ENCODE peak calls at places on chromosome 5, in six cellular contexts. One of them, this sample, is unnamed.

GRCh38 chr5:36250427-36250826 is 8.7 kb upstream of the NADK2 start:
- DNase-seq in uterus: no peak
- DNase-seq in astrocyte of the spinal cord: no peak
- DNase-seq in lower lobe of right lung: no peak
- DNase-seq in IMR-90: no peak
- DNase-seq in PC-3: no peak
- DNase-seq in this sample: no peak

GRCh38 chr5:77972545-77973252 is 196.6 kb upstream of the TBCA start:
- DNase-seq in uterus: no peak
- DNase-seq in astrocyte of the spinal cord: no peak
- DNase-seq in lower lobe of right lung: no peak
- DNase-seq in IMR-90: no peak
- DNase-seq in PC-3: no peak
- DNase-seq in this sample: no peak

GRCh38 chr5:159874308-159874707 is 42.0 kb upstream of the ADRA1B start:
- DNase-seq in uterus: no peak
- DNase-seq in astrocyte of the spinal cord: no peak
- DNase-seq in lower lobe of right lung: no peak
- DNase-seq in IMR-90: peak
- DNase-seq in PC-3: peak
- DNase-seq in this sample: peak

GRCh38 chr5:112951124-112951702 is 25.4 kb upstream of the DCP2 start:
- DNase-seq in uterus: no peak
- DNase-seq in astrocyte of the spinal cord: no peak
- DNase-seq in lower lobe of right lung: no peak
- DNase-seq in IMR-90: no peak
- DNase-seq in PC-3: no peak
- DNase-seq in this sample: no peak

GRCh38 chr5:53001541-53001940 is 12.4 kb downstream of the ITGA2 start:
- DNase-seq in uterus: no peak
- DNase-seq in astrocyte of the spinal cord: no peak
- DNase-seq in lower lobe of right lung: no peak
- DNase-seq in IMR-90: no peak
- DNase-seq in PC-3: no peak
- DNase-seq in this sample: no peak

GRCh38 chr5:126004636-126005035 is 418.6 kb upstream of the GRAMD2B start:
- DNase-seq in uterus: no peak
- DNase-seq in astrocyte of the spinal cord: no peak
- DNase-seq in lower lobe of right lung: no peak
- DNase-seq in IMR-90: no peak
- DNase-seq in PC-3: no peak
- DNase-seq in this sample: no peak

GRCh38 chr5:142866563-142867275 is 96.5 kb downstream of the ARHGAP26 start:
- DNase-seq in uterus: peak
- DNase-seq in astrocyte of the spinal cord: peak
- DNase-seq in lower lobe of right lung: no peak
- DNase-seq in IMR-90: peak
- DNase-seq in PC-3: peak
- DNase-seq in this sample: peak

GRCh38 chr5:151218177-151218576 is 5.7 kb downstream of the CCDC69 start:
- DNase-seq in uterus: no peak
- DNase-seq in astrocyte of the spinal cord: no peak
- DNase-seq in lower lobe of right lung: no peak
- DNase-seq in IMR-90: no peak
- DNase-seq in PC-3: no peak
- DNase-seq in this sample: no peak

GRCh38 chr5:71693828-71694427 is 25.1 kb upstream of the CARTPT start:
- DNase-seq in uterus: no peak
- DNase-seq in astrocyte of the spinal cord: peak
- DNase-seq in lower lobe of right lung: no peak
- DNase-seq in IMR-90: no peak
- DNase-seq in PC-3: no peak
- DNase-seq in this sample: no peak

GRCh38 chr5:73596705-73597328 is 29.2 kb upstream of the ARHGEF28 start:
- DNase-seq in uterus: no peak
- DNase-seq in astrocyte of the spinal cord: peak
- DNase-seq in lower lobe of right lung: no peak
- DNase-seq in IMR-90: peak
- DNase-seq in PC-3: peak
- DNase-seq in this sample: peak

GRCh38 chr5:150209020-150209635 is 19.3 kb downstream of the SLC6A7 start:
- DNase-seq in uterus: no peak
- DNase-seq in astrocyte of the spinal cord: peak
- DNase-seq in lower lobe of right lung: peak
- DNase-seq in IMR-90: peak
- DNase-seq in PC-3: peak
- DNase-seq in this sample: peak

GRCh38 chr5:83313431-83313830 is 158.1 kb upstream of the VCAN start:
- DNase-seq in uterus: no peak
- DNase-seq in astrocyte of the spinal cord: peak
- DNase-seq in lower lobe of right lung: no peak
- DNase-seq in IMR-90: peak
- DNase-seq in PC-3: no peak
- DNase-seq in this sample: no peak

GRCh38 chr5:14714706-14715105 is 50.2 kb downstream of the OTULIN start:
- DNase-seq in uterus: no peak
- DNase-seq in astrocyte of the spinal cord: no peak
- DNase-seq in lower lobe of right lung: no peak
- DNase-seq in IMR-90: no peak
- DNase-seq in PC-3: peak
- DNase-seq in this sample: peak

GRCh38 chr5:81334304-81335061 is 33.1 kb downstream of the ZCCHC9 start:
- DNase-seq in uterus: peak
- DNase-seq in astrocyte of the spinal cord: no peak
- DNase-seq in lower lobe of right lung: no peak
- DNase-seq in IMR-90: no peak
- DNase-seq in PC-3: no peak
- DNase-seq in this sample: no peak

GRCh38 chr5:38796000-38796738 is 49.6 kb upstream of the OSMR start:
- DNase-seq in uterus: peak
- DNase-seq in astrocyte of the spinal cord: peak
- DNase-seq in lower lobe of right lung: no peak
- DNase-seq in IMR-90: peak
- DNase-seq in PC-3: peak
- DNase-seq in this sample: no peak

GRCh38 chr5:115857621-115858349 is 16.1 kb downstream of the AP3S1 start:
- DNase-seq in uterus: no peak
- DNase-seq in astrocyte of the spinal cord: peak
- DNase-seq in lower lobe of right lung: no peak
- DNase-seq in IMR-90: peak
- DNase-seq in PC-3: peak
- DNase-seq in this sample: peak

GRCh38 chr5:151383011-151383410 is 35.7 kb upstream of the SLC36A2 start:
- DNase-seq in uterus: no peak
- DNase-seq in astrocyte of the spinal cord: no peak
- DNase-seq in lower lobe of right lung: no peak
- DNase-seq in IMR-90: no peak
- DNase-seq in PC-3: peak
- DNase-seq in this sample: peak

GRCh38 chr5:60668715-60669304 is 31.2 kb downstream of the DEPDC1B start:
- DNase-seq in uterus: no peak
- DNase-seq in astrocyte of the spinal cord: peak
- DNase-seq in lower lobe of right lung: no peak
- DNase-seq in IMR-90: peak
- DNase-seq in PC-3: peak
- DNase-seq in this sample: peak

GRCh38 chr5:35185518-35185917 is 44.8 kb downstream of the PRLR start:
- DNase-seq in uterus: no peak
- DNase-seq in astrocyte of the spinal cord: no peak
- DNase-seq in lower lobe of right lung: no peak
- DNase-seq in IMR-90: no peak
- DNase-seq in PC-3: no peak
- DNase-seq in this sample: no peak

GRCh38 chr5:10715605-10716004 is 45.4 kb downstream of the DAP start:
- DNase-seq in uterus: no peak
- DNase-seq in astrocyte of the spinal cord: no peak
- DNase-seq in lower lobe of right lung: no peak
- DNase-seq in IMR-90: no peak
- DNase-seq in PC-3: no peak
- DNase-seq in this sample: no peak

GRCh38 chr5:109656829-109657228 is 32.9 kb upstream of the MAN2A1 start:
- DNase-seq in uterus: no peak
- DNase-seq in astrocyte of the spinal cord: peak
- DNase-seq in lower lobe of right lung: peak
- DNase-seq in IMR-90: peak
- DNase-seq in PC-3: peak
- DNase-seq in this sample: peak

GRCh38 chr5:153784277-153784676 is 254.4 kb downstream of the FAM114A2 start:
- DNase-seq in uterus: no peak
- DNase-seq in astrocyte of the spinal cord: no peak
- DNase-seq in lower lobe of right lung: no peak
- DNase-seq in IMR-90: no peak
- DNase-seq in PC-3: no peak
- DNase-seq in this sample: peak

GRCh38 chr5:73273379-73274050 is 100.5 kb downstream of the TMEM174 start:
- DNase-seq in uterus: no peak
- DNase-seq in astrocyte of the spinal cord: no peak
- DNase-seq in lower lobe of right lung: no peak
- DNase-seq in IMR-90: no peak
- DNase-seq in PC-3: peak
- DNase-seq in this sample: no peak

GRCh38 chr5:10863763-10864383 is 102.8 kb upstream of the DAP start:
- DNase-seq in uterus: no peak
- DNase-seq in astrocyte of the spinal cord: peak
- DNase-seq in lower lobe of right lung: no peak
- DNase-seq in IMR-90: peak
- DNase-seq in PC-3: peak
- DNase-seq in this sample: peak

GRCh38 chr5:180315762-180316212 is 23.9 kb upstream of the MAPK9 start:
- DNase-seq in uterus: peak
- DNase-seq in astrocyte of the spinal cord: peak
- DNase-seq in lower lobe of right lung: peak
- DNase-seq in IMR-90: peak
- DNase-seq in PC-3: peak
- DNase-seq in this sample: peak

GRCh38 chr5:55502759-55503158 is 32.0 kb downstream of the PLPP1 start:
- DNase-seq in uterus: no peak
- DNase-seq in astrocyte of the spinal cord: no peak
- DNase-seq in lower lobe of right lung: no peak
- DNase-seq in IMR-90: no peak
- DNase-seq in PC-3: no peak
- DNase-seq in this sample: no peak

GRCh38 chr5:122858451-122858850 is 13.0 kb downstream of the SNX24 start:
- DNase-seq in uterus: no peak
- DNase-seq in astrocyte of the spinal cord: no peak
- DNase-seq in lower lobe of right lung: no peak
- DNase-seq in IMR-90: no peak
- DNase-seq in PC-3: peak
- DNase-seq in this sample: peak

GRCh38 chr5:73204302-73204701 is 31.3 kb downstream of the TMEM174 start:
- DNase-seq in uterus: no peak
- DNase-seq in astrocyte of the spinal cord: no peak
- DNase-seq in lower lobe of right lung: no peak
- DNase-seq in IMR-90: no peak
- DNase-seq in PC-3: no peak
- DNase-seq in this sample: no peak

GRCh38 chr5:43019615-43020293 is 20.4 kb downstream of the ANXA2R start:
- DNase-seq in uterus: no peak
- DNase-seq in astrocyte of the spinal cord: peak
- DNase-seq in lower lobe of right lung: peak
- DNase-seq in IMR-90: peak
- DNase-seq in PC-3: peak
- DNase-seq in this sample: peak

DNA sequence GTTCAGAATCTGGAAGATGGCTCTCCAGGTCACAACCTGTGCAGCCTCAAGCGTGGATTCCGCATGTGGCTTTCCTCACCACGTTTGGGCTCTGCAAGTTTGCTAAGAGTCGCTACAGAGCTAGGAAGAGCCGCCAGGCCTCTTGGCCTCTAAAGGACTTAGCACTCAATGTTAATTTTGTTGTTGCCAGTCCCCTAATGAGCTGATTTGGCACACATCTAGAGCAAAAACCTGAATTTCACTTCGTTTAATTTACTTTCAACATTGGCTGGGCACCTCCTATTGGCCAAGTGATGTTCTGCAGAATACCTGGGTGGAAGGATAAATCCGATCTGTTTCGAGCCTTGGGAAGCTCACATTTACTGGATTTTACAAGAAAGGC is 65.8 kb upstream of the UNC5A start:
- DNase-seq in uterus: no peak
- DNase-seq in astrocyte of the spinal cord: no peak
- DNase-seq in lower lobe of right lung: no peak
- DNase-seq in IMR-90: no peak
- DNase-seq in PC-3: peak
- DNase-seq in this sample: no peak
- H3K4me3 ChIP-seq in uterus: no peak
- H3K4me3 ChIP-seq in astrocyte of the spinal cord: no peak
- H3K4me3 ChIP-seq in lower lobe of right lung: no peak
- H3K4me3 ChIP-seq in IMR-90: no peak
- H3K4me3 ChIP-seq in PC-3: no peak
- H3K4me3 ChIP-seq in this sample: no peak

GRCh38 chr5:148477429-148477828 is 93.7 kb downstream of the FBXO38 start:
- DNase-seq in uterus: no peak
- DNase-seq in astrocyte of the spinal cord: no peak
- DNase-seq in lower lobe of right lung: no peak
- DNase-seq in IMR-90: no peak
- DNase-seq in PC-3: no peak
- DNase-seq in this sample: no peak

GRCh38 chr5:148471379-148471778 is 87.6 kb downstream of the FBXO38 start:
- DNase-seq in uterus: no peak
- DNase-seq in astrocyte of the spinal cord: peak
- DNase-seq in lower lobe of right lung: no peak
- DNase-seq in IMR-90: peak
- DNase-seq in PC-3: peak
- DNase-seq in this sample: no peak

GRCh38 chr5:148469446-148470062 is 85.8 kb downstream of the FBXO38 start:
- DNase-seq in uterus: no peak
- DNase-seq in astrocyte of the spinal cord: peak
- DNase-seq in lower lobe of right lung: no peak
- DNase-seq in IMR-90: peak
- DNase-seq in PC-3: peak
- DNase-seq in this sample: peak

GRCh38 chr5:148476302-148476701 is 92.5 kb downstream of the FBXO38 start:
- DNase-seq in uterus: no peak
- DNase-seq in astrocyte of the spinal cord: no peak
- DNase-seq in lower lobe of right lung: no peak
- DNase-seq in IMR-90: no peak
- DNase-seq in PC-3: no peak
- DNase-seq in this sample: no peak

GRCh38 chr5:148474025-148474511 is 90.3 kb downstream of the FBXO38 start:
- DNase-seq in uterus: peak
- DNase-seq in astrocyte of the spinal cord: peak
- DNase-seq in lower lobe of right lung: no peak
- DNase-seq in IMR-90: peak
- DNase-seq in PC-3: no peak
- DNase-seq in this sample: no peak
- H3K4me3 ChIP-seq in uterus: no peak
- H3K4me3 ChIP-seq in astrocyte of the spinal cord: no peak
- H3K4me3 ChIP-seq in lower lobe of right lung: no peak
- H3K4me3 ChIP-seq in IMR-90: no peak
- H3K4me3 ChIP-seq in PC-3: no peak
- H3K4me3 ChIP-seq in this sample: no peak

GRCh38 chr5:173689713-173690360 is 73.4 kb upstream of the BOD1 start:
- DNase-seq in uterus: no peak
- DNase-seq in astrocyte of the spinal cord: no peak
- DNase-seq in lower lobe of right lung: no peak
- DNase-seq in IMR-90: no peak
- DNase-seq in PC-3: no peak
- DNase-seq in this sample: no peak
- H3K4me3 ChIP-seq in uterus: no peak
- H3K4me3 ChIP-seq in astrocyte of the spinal cord: no peak
- H3K4me3 ChIP-seq in lower lobe of right lung: peak
- H3K4me3 ChIP-seq in IMR-90: no peak
- H3K4me3 ChIP-seq in PC-3: no peak
- H3K4me3 ChIP-seq in this sample: no peak

GRCh38 chr5:65034782-65035181 is 266.1 kb downstream of the CWC27 start:
- DNase-seq in uterus: peak
- DNase-seq in astrocyte of the spinal cord: no peak
- DNase-seq in lower lobe of right lung: no peak
- DNase-seq in IMR-90: no peak
- DNase-seq in PC-3: no peak
- DNase-seq in this sample: no peak
- H3K4me3 ChIP-seq in uterus: no peak
- H3K4me3 ChIP-seq in astrocyte of the spinal cord: no peak
- H3K4me3 ChIP-seq in lower lobe of right lung: peak
- H3K4me3 ChIP-seq in IMR-90: no peak
- H3K4me3 ChIP-seq in PC-3: peak
- H3K4me3 ChIP-seq in this sample: peak

This sample was measured in bronchial epithelial cell.